ENCODE peak calls at places on chromosomes 5 and 9, in nine cellular contexts. B, X, L, I, T, R, P, S and J are unnamed samples.

GRCh38 chr5:100479079-100479688 is 56.0 kb upstream of the FAM174A start:
- DNase-seq in I (no peak), L (no peak), P (no peak), X (peak), S (peak), B (peak), T (peak), R (peak), J (peak)

GRCh38 chr5:134100283-134101011 is 14.0 kb upstream of the TCF7 start:
- DNase-seq in R (peak), S (no peak), B (no peak), L (no peak), P (peak), X (peak), T (no peak), I (peak), J (peak)

GRCh38 chr9:78826521-78826920 is 529.6 kb downstream of the PSAT1 start:
- DNase-seq in R (no peak), P (no peak), B (no peak), X (no peak), T (no peak), S (no peak), L (no peak), I (no peak), J (no peak)

GRCh38 chr9:86529496-86530275 is 175.5 kb upstream of the TUT7 start:
- DNase-seq in P (no peak), I (no peak), R (no peak), B (no peak), X (no peak), L (no peak), T (no peak), S (no peak), J (no peak)

GRCh38 chr5:80198920-80199319 is 56.9 kb downstream of the SERINC5 start:
- DNase-seq in L (no peak), R (no peak), P (no peak), X (no peak), I (no peak), S (no peak), T (no peak), B (no peak), J (no peak)

GRCh38 chr9:14584571-14584970 is 108.7 kb downstream of the ZDHHC21 start:
- DNase-seq in P (no peak), B (no peak), R (no peak), I (no peak), T (no peak), L (no peak), X (no peak), S (no peak), J (no peak)

GRCh38 chr5:55427157-55427556 is 107.6 kb downstream of the PLPP1 start:
- DNase-seq in I (no peak), T (peak), P (no peak), S (no peak), L (no peak), R (no peak), X (no peak), B (peak), J (no peak)

GRCh38 chr5:91243859-91244258 is 139.3 kb downstream of the ARRDC3 start:
- DNase-seq in L (no peak), R (no peak), I (no peak), X (no peak), P (no peak), S (no peak), B (no peak), T (no peak), J (no peak)

GRCh38 chr9:81585191-81585763 is 104.1 kb downstream of the TLE1 start:
- DNase-seq in X (no peak), P (no peak), I (no peak), L (no peak), R (no peak), T (no peak), B (no peak), S (no peak), J (no peak)

GRCh38 chr5:133404724-133405123 is 207.6 kb downstream of the FSTL4 start:
- DNase-seq in L (no peak), S (no peak), P (no peak), T (no peak), I (no peak), X (peak), R (no peak), B (no peak), J (no peak)

GRCh38 chr5:2869471-2869870 is 118.0 kb upstream of the IRX2 start:
- DNase-seq in L (no peak), T (no peak), R (no peak), I (no peak), X (peak), P (no peak), S (no peak), B (no peak), J (no peak)

GRCh38 chr9:93154293-93154903 is 20.3 kb upstream of the NINJ1 start:
- DNase-seq in R (peak), L (no peak), T (peak), P (peak), X (peak), B (peak), I (peak), S (peak), J (no peak)

GRCh38 chr9:110875275-110875674 is 163.0 kb downstream of the LPAR1 start:
- DNase-seq in B (no peak), P (no peak), X (peak), L (peak), I (no peak), T (no peak), S (no peak), R (no peak), J (no peak)

GRCh38 chr5:72955768-72956323 is at the start of gene FCHO2:
- DNase-seq in T (peak), R (peak), L (peak), P (peak), B (peak), X (peak), I (peak), S (peak), J (peak)

GRCh38 chr5:131272365-131273123 is 8.7 kb downstream of the CDC42SE2 start:
- DNase-seq in B (no peak), S (no peak), L (no peak), X (no peak), T (no peak), I (no peak), P (no peak), R (peak), J (no peak)

GRCh38 chr5:4614088-4614487 is 526.0 kb upstream of the ADAMTS16 start:
- DNase-seq in P (no peak), I (no peak), S (no peak), X (no peak), R (no peak), L (no peak), B (peak), T (no peak), J (no peak)